ENCODE peak calls at places on chromosome 19, in seven cellular contexts. U is PC-3; F is AG04450; T is endodermal cell; B is GM23338; V is CD4-positive, alpha-beta T cell; W is fibroblast of lung. A is an unnamed sample.
A peak's percentile ranks its signal among the peaks of the same experiment; 100 is the strongest.

GRCh38 chr19:58218899-58219298 is 9.8 kb upstream of the ZNF544 start:
- DNase-seq in T (peak; percentile 76), F (no peak), U (peak; percentile 40), B (peak; percentile 72), V (no peak), W (peak; percentile 25), A (peak; percentile 44)

GRCh38 chr19:46674416-46675178 is 13.6 kb upstream of the DACT3 start:
- DNase-seq in V (no peak), F (no peak), B (peak; percentile 93), W (no peak), U (peak; percentile 37), T (peak; percentile 95), A (peak; percentile 19)

GRCh38 chr19:49212302-49212701 is 54.7 kb downstream of the TRPM4 start:
- DNase-seq in U (peak; percentile 66), F (no peak), V (no peak), W (peak; percentile 11), B (no peak), T (no peak), A (no peak)

GRCh38 chr19:37941820-37942515 is 35.0 kb downstream of the SIPA1L3 start:
- DNase-seq in U (peak; percentile 74), T (no peak), F (no peak), W (no peak), V (no peak), B (no peak), A (no peak)

GRCh38 chr19:27906081-27906480 is 1306.9 kb downstream of the UQCRFS1 start:
- DNase-seq in U (no peak), W (no peak), F (no peak), B (no peak), T (no peak), V (no peak), A (no peak)

GRCh38 chr19:52637718-52638585 is at the start of gene ZNF83:
- DNase-seq in T (peak; percentile 100), V (peak; percentile 92), B (peak; percentile 99), F (peak; percentile 86), U (peak; percentile 98), W (peak; percentile 93), A (peak; percentile 97)

GRCh38 chr19:15216363-15216762 is 15.6 kb upstream of the NOTCH3 start:
- DNase-seq in U (peak; percentile 80), W (no peak), B (no peak), F (no peak), V (no peak), T (no peak), A (no peak)

GRCh38 chr19:22623841-22624221 is 10.3 kb upstream of the ZNF492 start:
- DNase-seq in U (no peak), T (no peak), F (no peak), V (no peak), W (no peak), B (no peak), A (no peak)

GRCh38 chr19:35416331-35416730 is 31.7 kb upstream of the FFAR2 start:
- DNase-seq in W (no peak), B (no peak), U (no peak), T (no peak), V (no peak), F (no peak), A (no peak)

GRCh38 chr19:38274734-38275133 is 10.4 kb downstream of the SPINT2 start:
- DNase-seq in U (no peak), W (no peak), B (no peak), F (no peak), V (no peak), T (no peak), A (no peak)

GRCh38 chr19:50657222-50657669 is 8.0 kb downstream of the C19orf81 start:
- DNase-seq in F (no peak), B (no peak), W (no peak), T (no peak), U (no peak), V (no peak), A (no peak)

GRCh38 chr19:58572818-58573657 is at the start of gene MZF1:
- DNase-seq in W (peak; percentile 100), U (peak; percentile 100), T (peak; percentile 100), B (peak; percentile 100), V (peak; percentile 100), F (peak; percentile 100), A (peak; percentile 100)

DNA sequence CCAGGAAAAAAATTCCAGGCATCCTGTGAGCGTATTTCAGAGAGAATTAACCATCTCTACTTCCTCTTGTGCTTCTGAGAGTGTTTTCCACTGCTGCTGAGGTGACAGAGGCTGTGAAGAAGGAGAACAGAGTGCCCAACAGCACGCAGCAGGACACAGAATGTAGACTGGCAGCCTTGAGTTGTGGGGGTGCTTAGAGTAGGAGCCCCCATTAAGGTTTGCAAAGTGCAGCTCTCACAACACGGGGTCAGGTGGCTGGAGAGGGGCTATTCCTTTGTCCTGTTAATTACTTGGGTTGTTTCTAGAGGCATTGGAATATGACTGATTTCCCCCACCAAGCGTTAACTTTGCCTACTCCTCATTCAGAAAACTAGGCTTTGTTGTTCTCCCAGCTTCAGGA is 370.6 kb downstream of the TSHZ3 start:
- DNase-seq in W (no peak), U (no peak), T (no peak), V (no peak), B (peak; percentile 20), F (no peak), A (no peak)
- H3K27ac ChIP-seq in W (no peak overlapping the region), U (no peak overlapping the region), T (no peak overlapping the region), V (no peak overlapping the region), B (peak overlapping the region; percentile 42), F (no peak overlapping the region), A (no peak overlapping the region)

DNA sequence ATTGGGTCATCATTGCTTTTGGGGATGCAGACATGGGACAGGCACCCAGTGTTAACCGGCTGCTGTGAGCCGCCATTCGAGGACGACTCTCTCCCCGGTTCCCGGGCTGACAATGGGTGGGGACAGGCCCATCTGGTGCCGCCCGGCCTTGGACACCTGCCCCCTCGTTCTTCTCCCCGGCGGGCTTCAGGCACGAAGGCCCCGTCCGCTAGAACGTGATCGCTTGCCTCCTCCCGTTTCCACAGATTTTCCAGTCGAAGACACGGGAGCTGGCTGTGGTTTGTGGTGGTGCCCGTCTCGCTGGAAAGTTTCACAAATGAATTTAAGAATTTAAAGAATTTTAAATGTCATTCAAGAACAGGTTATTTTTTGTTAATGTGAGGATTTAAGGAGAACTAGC is 2.0 kb downstream of the PALM start:
- DNase-seq in V (no peak), F (no peak), U (no peak), T (no peak), B (no peak), W (no peak), A (no peak)
- H3K27ac ChIP-seq in V (no peak overlapping the region), F (no peak overlapping the region), U (no peak overlapping the region), T (peak overlapping the region; percentile 66), B (no peak overlapping the region), W (no peak overlapping the region), A (no peak overlapping the region)

GRCh38 chr19:19738564-19738963 is 5.7 kb upstream of the ZNF14 start:
- DNase-seq in U (no peak), W (no peak), B (no peak), V (no peak), F (no peak), T (no peak), A (no peak)

GRCh38 chr19:19737559-19738332 is 4.8 kb upstream of the ZNF14 start:
- DNase-seq in T (no peak), U (no peak), V (no peak), W (no peak), B (no peak), F (no peak), A (no peak)

DNA sequence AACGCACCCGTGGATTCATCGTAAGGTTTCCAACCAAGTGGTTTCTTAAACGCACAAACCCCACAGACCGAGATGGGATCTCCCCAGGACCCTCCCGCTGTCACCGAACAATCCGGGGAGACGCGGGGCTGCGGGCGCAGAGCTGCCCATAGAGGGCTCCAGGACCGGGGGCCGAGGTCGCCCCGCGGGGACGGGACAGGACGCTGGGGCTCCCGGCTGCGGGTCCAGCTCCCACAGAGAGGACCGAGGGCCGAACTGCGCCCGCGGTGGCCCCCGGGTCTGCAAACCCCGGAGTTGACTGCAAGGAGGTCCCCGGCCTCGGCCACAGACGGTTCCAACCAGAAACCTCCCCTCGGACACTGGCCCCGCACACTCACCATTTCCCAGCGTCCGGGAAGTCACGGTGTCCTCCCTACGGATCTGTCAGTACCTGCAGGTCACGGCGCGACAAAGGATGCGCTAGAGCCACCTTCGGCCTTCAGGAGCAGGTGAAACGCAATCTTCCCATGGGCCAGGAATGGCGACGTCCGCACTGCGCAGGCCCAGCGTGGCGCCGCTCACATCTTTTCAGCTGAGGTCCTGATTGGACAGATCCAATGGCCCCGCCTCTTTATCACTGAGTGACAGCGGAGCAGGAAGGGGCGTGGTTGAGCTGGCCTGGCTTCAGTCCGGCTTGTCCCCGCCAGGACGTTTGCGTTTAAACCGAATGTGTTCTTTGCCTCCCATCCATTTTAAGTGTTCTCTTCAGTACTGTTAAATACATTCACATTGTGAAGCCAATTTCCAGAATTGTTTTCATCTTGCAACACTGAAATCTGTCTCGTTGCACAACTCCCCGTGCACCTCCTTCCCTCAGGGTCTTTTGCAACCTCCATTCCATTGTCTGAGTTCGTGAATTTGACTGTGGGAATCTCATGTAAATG is at the start of gene ZNF14:
- DNase-seq in U (peak; percentile 97), W (peak; percentile 93), V (peak; percentile 85), T (peak; percentile 98), F (peak; percentile 69), B (peak; percentile 99), A (peak; percentile 96)
- H3K27ac ChIP-seq in U (no peak within 1 kb of the TSS), W (peak within 1 kb of the TSS; percentile 75), V (peak within 1 kb of the TSS; percentile 79), T (no peak within 1 kb of the TSS), F (peak within 1 kb of the TSS; percentile 52), B (no peak within 1 kb of the TSS), A (peak within 1 kb of the TSS; percentile 87)

GRCh38 chr19:1237754-1238372 is at the start of gene CBARP:
- DNase-seq in F (no peak), W (no peak), V (no peak), U (peak; percentile 35), B (no peak), T (peak; percentile 83), A (peak; percentile 38)

GRCh38 chr19:1239420-1239795 is 1.6 kb upstream of the CBARP start:
- DNase-seq in U (no peak), V (no peak), T (no peak), F (no peak), W (no peak), B (no peak), A (no peak)

GRCh38 chr19:1239796-1240737 is 1.5 kb upstream of the ATP5F1D start:
- DNase-seq in B (peak; percentile 94), T (peak; percentile 94), F (peak; percentile 68), W (peak; percentile 91), U (peak; percentile 80), V (peak; percentile 87), A (peak; percentile 93)

GRCh38 chr19:1237027-1237659 is 662 bp downstream of the CBARP start:
- DNase-seq in B (no peak), F (no peak), W (no peak), U (no peak), T (peak; percentile 67), V (no peak), A (no peak)

DNA sequence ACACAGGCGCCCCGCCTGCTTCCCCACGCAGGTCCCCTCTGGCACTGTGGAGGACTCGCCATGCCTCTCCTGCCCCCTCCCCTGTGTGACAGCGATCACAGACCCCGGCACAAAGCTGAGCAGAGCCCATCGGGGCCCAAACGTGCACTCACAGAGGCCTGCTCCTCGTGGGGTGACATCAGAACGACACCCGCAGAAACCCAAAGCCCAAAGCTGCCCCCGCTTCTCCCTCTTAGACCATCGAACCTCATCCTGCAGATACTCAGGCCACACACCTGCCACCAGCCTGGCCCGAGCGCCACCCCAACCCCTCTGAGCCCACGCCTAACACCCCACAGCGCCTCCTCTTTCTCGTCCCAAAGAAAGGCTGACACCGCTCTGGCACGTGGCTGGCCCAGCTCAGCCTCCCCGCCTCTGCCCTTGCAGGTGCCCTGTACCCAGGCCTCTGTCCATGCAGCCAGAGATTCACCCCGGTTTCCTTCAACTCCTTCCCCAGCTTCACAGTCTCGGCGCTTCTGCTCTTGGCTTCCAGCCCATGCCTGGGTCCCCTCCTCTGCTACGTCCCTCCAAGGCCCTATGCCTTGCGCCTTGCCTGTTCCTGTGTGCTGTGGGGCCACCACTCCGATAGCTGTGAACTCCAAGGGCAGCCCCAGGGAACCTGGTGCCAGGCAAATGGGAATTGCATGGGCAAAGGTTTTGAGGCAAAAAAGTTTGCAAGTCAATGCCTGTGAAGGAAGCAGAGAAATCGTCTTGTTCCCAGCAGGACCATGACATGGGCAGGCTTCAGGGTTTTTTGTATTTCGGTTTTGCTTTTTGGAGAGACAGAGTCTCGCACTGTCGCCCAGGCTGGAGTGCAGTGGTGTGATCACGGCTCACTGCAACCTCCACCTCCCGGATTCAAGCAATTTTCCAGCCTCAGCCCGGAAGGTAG is 833 bp upstream of the CBARP start:
- DNase-seq in U (no peak), V (no peak), F (no peak), B (no peak), T (peak; percentile 62), W (no peak), A (no peak)
- H3K27ac ChIP-seq in U (no peak overlapping the region), V (no peak overlapping the region), F (peak overlapping the region; percentile 31), B (peak overlapping the region; percentile 32), T (no peak overlapping the region), W (no peak overlapping the region), A (no peak overlapping the region)

A was measured in DND-41.